ENCODE peak calls at places on chromosomes 5 and 9, in four cellular contexts. M is astrocyte, W is PC-9, S is GM12865. C is an unnamed sample.

GRCh38 chr9:85723220-85723619 is 18.5 kb downstream of the AGTPBP1 start:
- DNase-seq in M (no peak), W (no peak), S (no peak), C (no peak)

GRCh38 chr5:146342519-146342881 is 3.9 kb downstream of the POU4F3 start:
- DNase-seq in M (no peak), W (no peak), S (no peak), C (no peak)

GRCh38 chr9:71737455-71737854 is 30.9 kb downstream of the CEMIP2 start:
- DNase-seq in M (peak; percentile 36), W (no peak), S (no peak), C (no peak)

GRCh38 chr5:106584268-106584667 is 1086.5 kb downstream of the EFNA5 start:
- DNase-seq in M (no peak), W (no peak), S (no peak), C (no peak)

GRCh38 chr5:145975001-145975360 is 38.6 kb downstream of the SH3RF2 start:
- DNase-seq in M (no peak), W (no peak), S (no peak), C (no peak)

GRCh38 chr5:120055858-120056257 is 408.2 kb upstream of the PRR16 start:
- DNase-seq in M (peak; percentile 36), W (no peak), S (peak; percentile 5), C (peak; percentile 34)

GRCh38 chr9:137685886-137686420 is 67.1 kb downstream of the EHMT1 start:
- DNase-seq in M (no peak), W (no peak), S (no peak), C (no peak)

GRCh38 chr5:124697912-124698690 is 48.3 kb downstream of the ZNF608 start:
- DNase-seq in M (peak; percentile 65), W (no peak), S (no peak), C (no peak)

GRCh38 chr5:143010335-143010734 is 240.2 kb downstream of the ARHGAP26 start:
- DNase-seq in M (peak; percentile 38), W (no peak), S (no peak), C (no peak)

GRCh38 chr9:13804532-13804931 is 509.4 kb downstream of the NFIB start:
- DNase-seq in M (peak; percentile 83), W (no peak), S (no peak), C (no peak)

GRCh38 chr9:133560944-133561343 is 26.4 kb downstream of the ADAMTSL2 start:
- DNase-seq in M (no peak), W (no peak), S (no peak), C (no peak)

GRCh38 chr9:98092633-98092971 is 26.4 kb downstream of the TRIM14 start:
- DNase-seq in M (no peak), W (no peak), S (no peak), C (no peak)

GRCh38 chr5:28580616-28581015 is 1542.2 kb upstream of the CDH9 start:
- DNase-seq in M (peak; percentile 80), W (no peak), S (no peak), C (no peak)

GRCh38 chr5:75047356-75047755 is 5.0 kb downstream of the GCNT4 start:
- DNase-seq in M (no peak), W (no peak), S (no peak), C (no peak)

GRCh38 chr5:137374110-137374853 is 124.8 kb downstream of the SPOCK1 start:
- DNase-seq in M (no peak), W (no peak), S (no peak), C (no peak)